ENCODE peak calls at places on chromosomes 6 and 20, in six cellular contexts. L is sigmoid colon, T is A549, W is tibial nerve, Z is stomach, E is HepG2. C is an unnamed sample.

GRCh38 chr6:20719980-20720379 is 185.7 kb downstream of the CDKAL1 start:
- DNase-seq in L (no peak), T (no peak), W (no peak), Z (no peak), E (no peak), C (no peak)

GRCh38 chr20:39103732-39104131 is 141.6 kb downstream of the DHX35 start:
- DNase-seq in L (no peak), T (no peak), W (no peak), Z (no peak), E (no peak), C (no peak)

GRCh38 chr6:142850653-142851434 is 94.1 kb downstream of the HIVEP2 start:
- DNase-seq in L (no peak), T (no peak), W (no peak), Z (no peak), E (no peak), C (no peak)

GRCh38 chr20:21808863-21809664 is 103.6 kb downstream of the PAX1 start:
- DNase-seq in L (no peak), T (peak; percentile 29), W (peak; percentile 45), Z (peak; percentile 56), E (peak; percentile 31), C (peak; percentile 88)

GRCh38 chr6:25488156-25488555 is 163.9 kb upstream of the SCGN start:
- DNase-seq in L (no peak), T (no peak), W (no peak), Z (no peak), E (no peak), C (no peak)

GRCh38 chr20:3613821-3614440 is 49.3 kb downstream of the GFRA4 start:
- DNase-seq in L (no peak), T (no peak), W (no peak), Z (no peak), E (no peak), C (peak; percentile 37)

GRCh38 chr6:89580997-89581666 is 57.4 kb downstream of the LYRM2 start:
- DNase-seq in L (no peak), T (no peak), W (no peak), Z (no peak), E (no peak), C (no peak)

GRCh38 chr20:10309326-10309725 is 90.7 kb downstream of the SNAP25 start:
- DNase-seq in L (no peak), T (peak; percentile 65), W (no peak), Z (no peak), E (no peak), C (no peak)

GRCh38 chr6:133248241-133249001 is 7.3 kb downstream of the EYA4 start:
- DNase-seq in L (no peak), T (peak; percentile 29), W (no peak), Z (no peak), E (no peak), C (no peak)

GRCh38 chr6:133247581-133247980 is 6.4 kb downstream of the EYA4 start:
- DNase-seq in L (no peak), T (peak; percentile 11), W (no peak), Z (no peak), E (no peak), C (no peak)

GRCh38 chr6:133254552-133255228 is 13.5 kb downstream of the EYA4 start:
- DNase-seq in L (no peak), T (peak; percentile 76), W (no peak), Z (no peak), E (no peak), C (no peak)

GRCh38 chr6:133251688-133252087 is 10.5 kb downstream of the EYA4 start:
- DNase-seq in L (no peak), T (no peak), W (no peak), Z (no peak), E (no peak), C (no peak)
- TF ChIP-seq EP300 in L (no peak), T (no peak), W (no peak), Z (no peak), E (no peak), C (no peak)

GRCh38 chr6:159271257-159271656 is 102.1 kb downstream of the FNDC1 start:
- DNase-seq in L (no peak), T (no peak), W (no peak), Z (no peak), E (no peak), C (peak; percentile 13)
- TF ChIP-seq EP300 in L (no peak), T (no peak), W (no peak), Z (no peak), E (no peak), C (no peak)

GRCh38 chr6:168647271-168647670 is 206.3 kb downstream of the SMOC2 start:
- DNase-seq in L (no peak), T (no peak), W (no peak), Z (no peak), E (no peak), C (no peak)
- TF ChIP-seq EP300 in L (no peak), T (no peak), W (no peak), Z (no peak), E (no peak), C (no peak)

GRCh38 chr20:57577679-57578475 is 17.0 kb downstream of the PCK1 start:
- DNase-seq in L (no peak), T (no peak), W (no peak), Z (no peak), E (no peak), C (no peak)
- TF ChIP-seq EP300 in L (no peak), T (no peak), W (no peak), Z (no peak), E (no peak), C (no peak)

GRCh38 chr6:166626177-166627038 is 643 bp downstream of the RPS6KA2 start:
- DNase-seq in L (no peak), T (no peak), W (peak; percentile 35), Z (peak; percentile 48), E (no peak), C (peak; percentile 38)

GRCh38 chr6:166630421-166630820 is 3.4 kb upstream of the RPS6KA2 start:
- DNase-seq in L (no peak), T (no peak), W (no peak), Z (no peak), E (no peak), C (no peak)

GRCh38 chr6:166629628-166630027 is 2.6 kb upstream of the RPS6KA2 start:
- DNase-seq in L (no peak), T (no peak), W (no peak), Z (no peak), E (no peak), C (no peak)

GRCh38 chr6:166627039-166627874 is at the start of gene RPS6KA2:
- DNase-seq in L (peak; percentile 100), T (peak; percentile 97), W (peak; percentile 100), Z (peak; percentile 100), E (peak; percentile 89), C (peak; percentile 100)

GRCh38 chr6:166627875-166628849 is 1.1 kb upstream of the RPS6KA2 start:
- DNase-seq in L (peak; percentile 83), T (no peak), W (no peak), Z (peak; percentile 76), E (peak; percentile 25), C (peak; percentile 78)
- TF ChIP-seq EP300 in L (no peak), T (no peak), W (no peak), Z (no peak), E (no peak), C (no peak)

GRCh38 chr20:63377256-63378114 is 16.3 kb upstream of the CHRNA4 start:
- DNase-seq in L (no peak), T (no peak), W (no peak), Z (no peak), E (peak; percentile 65), C (peak; percentile 37)
- TF ChIP-seq EP300 in L (no peak), T (no peak), W (no peak), Z (no peak), E (no peak), C (no peak)